ENCODE peak calls at places on chromosomes 2 and 18, in nine cellular contexts. Q is lower lobe of right lung; O is right lobe of liver; Z is adrenal gland; H is activated naive CD4-positive, alpha-beta T cell; W is activated CD4-positive, alpha-beta T cell treated with anti-CD3 and anti-CD28 coated beads, Interleukin-2, amount 50 U/mL, for 24 hours; R is ovary; I is mucosa of descending colon; G is SK-MEL-5. E is an unnamed sample.

GRCh38 chr2:241254904-241255351 is 60.5 kb downstream of the HDLBP start:
- DNase-seq in Q (no peak), O (peak; percentile 73), Z (no peak), H (no peak), W (no peak), R (no peak), I (no peak), G (no peak), E (no peak)

GRCh38 chr2:140122001-140122400 is 1341.8 kb upstream of the NXPH2 start:
- DNase-seq in Q (no peak), O (no peak), Z (no peak), H (no peak), W (no peak), R (no peak), I (no peak), G (no peak), E (no peak)

GRCh38 chr2:29878898-29879297 is 42.5 kb downstream of the ALK start:
- DNase-seq in Q (no peak), O (no peak), Z (no peak), H (no peak), W (no peak), R (no peak), I (no peak), G (peak; percentile 92), E (no peak)

GRCh38 chr2:197993830-197994229 is 189.4 kb downstream of the PLCL1 start:
- DNase-seq in Q (no peak), O (no peak), Z (no peak), H (no peak), W (no peak), R (no peak), I (no peak), G (peak; percentile 8), E (no peak)

GRCh38 chr2:239462671-239463506 is 62.1 kb upstream of the HDAC4 start:
- DNase-seq in Q (no peak), O (no peak), Z (peak; percentile 13), H (no peak), W (no peak), R (no peak), I (no peak), G (no peak), E (peak; percentile 58)

GRCh38 chr2:65630643-65631042 is 198.2 kb upstream of the SPRED2 start:
- DNase-seq in Q (no peak), O (no peak), Z (no peak), H (no peak), W (no peak), R (no peak), I (no peak), G (peak; percentile 45), E (no peak)

GRCh38 chr2:150596071-150596470 is 108.6 kb upstream of the RND3 start:
- DNase-seq in Q (no peak), O (no peak), Z (no peak), H (no peak), W (no peak), R (no peak), I (no peak), G (no peak), E (no peak)

GRCh38 chr18:46419391-46420141 is 237.5 kb downstream of the LOXHD1 start:
- DNase-seq in Q (no peak), O (peak; percentile 46), Z (no peak), H (no peak), W (no peak), R (no peak), I (no peak), G (no peak), E (peak; percentile 57)

GRCh38 chr18:27605107-27605834 is 420.2 kb upstream of the CHST9 start:
- DNase-seq in Q (no peak), O (peak; percentile 35), Z (peak; percentile 64), H (no peak), W (no peak), R (peak; percentile 20), I (peak; percentile 65), G (peak; percentile 71), E (no peak)

GRCh38 chr18:35371412-35372195 is 5.5 kb downstream of the ZNF396 start:
- DNase-seq in Q (no peak), O (no peak), Z (no peak), H (no peak), W (no peak), R (no peak), I (no peak), G (no peak), E (no peak)

E was measured in upper lobe of right lung.